ENCODE peak calls at places on chromosomes 16 and 17, in four cellular contexts. K, Z, P and V are unnamed samples.

GRCh38 chr17:29590979-29591736 is 1.7 kb upstream of the GIT1 start:
- DNase-seq in Z (no peak), P (peak; percentile 83), K (peak; percentile 58), V (no peak)

GRCh38 chr17:1561420-1562177 is 993 bp downstream of the PITPNA start:
- DNase-seq in P (peak; percentile 79), K (no peak), Z (no peak), V (no peak)

GRCh38 chr17:16027708-16028584 is 28.3 kb downstream of the TTC19 start:
- DNase-seq in K (peak; percentile 48), Z (no peak), P (no peak), V (peak; percentile 19)

GRCh38 chr16:86806838-86807351 is 228.5 kb downstream of the FOXL1 start:
- DNase-seq in P (no peak), K (no peak), Z (no peak), V (no peak)

GRCh38 chr16:27256861-27257260 is 11.7 kb downstream of the NSMCE1 start:
- DNase-seq in P (no peak), Z (no peak), K (no peak), V (no peak)

GRCh38 chr16:79261461-79261860 is 339.1 kb downstream of the MAF start:
- DNase-seq in P (peak; percentile 28), K (peak; percentile 21), Z (peak; percentile 29), V (no peak)

GRCh38 chr16:50172195-50172922 is 19.3 kb downstream of the TENT4B start:
- DNase-seq in Z (no peak), K (no peak), P (no peak), V (no peak)

GRCh38 chr16:58615280-58615679 is 14.3 kb downstream of the CNOT1 start:
- DNase-seq in P (no peak), Z (no peak), K (no peak), V (no peak)

GRCh38 chr17:37737081-37737480 is 7.8 kb downstream of the HNF1B start:
- DNase-seq in P (no peak), K (peak; percentile 36), Z (no peak), V (no peak)

GRCh38 chr16:67546091-67546501 is 16.2 kb upstream of the CTCF start:
- DNase-seq in Z (no peak), P (peak; percentile 20), K (no peak), V (no peak)

GRCh38 chr17:76077582-76078110 is 1.3 kb upstream of the ZACN start:
- DNase-seq in Z (no peak), K (no peak), P (peak; percentile 80), V (no peak)
- TF ChIP-seq TCF12 in Z (no peak), K (no peak), P (no peak), V (no peak)

GRCh38 chr17:10096556-10096955 is 101.8 kb downstream of the GAS7 start:
- DNase-seq in Z (no peak), K (no peak), P (no peak), V (no peak)
- TF ChIP-seq TCF12 in Z (no peak), K (no peak), P (no peak), V (no peak)

DNA sequence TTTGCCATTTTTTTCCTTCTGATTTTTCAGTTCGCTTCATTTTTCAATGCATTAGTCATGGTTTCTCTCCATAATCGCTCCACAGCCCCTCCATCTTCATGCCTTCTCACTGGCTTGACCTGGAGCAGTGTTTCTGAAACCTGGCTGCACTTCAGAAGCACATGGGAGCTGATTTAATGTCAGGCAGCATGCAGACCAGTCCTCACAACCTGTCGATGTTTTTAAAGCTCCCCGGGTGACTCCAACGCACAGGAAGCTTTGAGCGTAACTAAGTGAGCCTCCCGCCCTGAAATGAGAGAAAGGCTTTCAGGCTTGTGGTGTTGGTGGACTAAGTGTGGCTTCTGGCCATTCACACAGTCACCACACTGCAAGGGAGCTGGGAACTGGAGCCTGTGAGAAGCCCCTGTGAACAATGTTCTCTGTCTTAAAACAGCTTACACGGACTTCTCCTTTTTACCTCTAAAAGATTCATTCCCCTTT is 16.8 kb upstream of the DRG2 start:
- DNase-seq in Z (no peak), P (no peak), K (no peak), V (no peak)
- TF ChIP-seq TCF12 in Z (no peak), P (no peak), K (no peak), V (no peak)

DNA sequence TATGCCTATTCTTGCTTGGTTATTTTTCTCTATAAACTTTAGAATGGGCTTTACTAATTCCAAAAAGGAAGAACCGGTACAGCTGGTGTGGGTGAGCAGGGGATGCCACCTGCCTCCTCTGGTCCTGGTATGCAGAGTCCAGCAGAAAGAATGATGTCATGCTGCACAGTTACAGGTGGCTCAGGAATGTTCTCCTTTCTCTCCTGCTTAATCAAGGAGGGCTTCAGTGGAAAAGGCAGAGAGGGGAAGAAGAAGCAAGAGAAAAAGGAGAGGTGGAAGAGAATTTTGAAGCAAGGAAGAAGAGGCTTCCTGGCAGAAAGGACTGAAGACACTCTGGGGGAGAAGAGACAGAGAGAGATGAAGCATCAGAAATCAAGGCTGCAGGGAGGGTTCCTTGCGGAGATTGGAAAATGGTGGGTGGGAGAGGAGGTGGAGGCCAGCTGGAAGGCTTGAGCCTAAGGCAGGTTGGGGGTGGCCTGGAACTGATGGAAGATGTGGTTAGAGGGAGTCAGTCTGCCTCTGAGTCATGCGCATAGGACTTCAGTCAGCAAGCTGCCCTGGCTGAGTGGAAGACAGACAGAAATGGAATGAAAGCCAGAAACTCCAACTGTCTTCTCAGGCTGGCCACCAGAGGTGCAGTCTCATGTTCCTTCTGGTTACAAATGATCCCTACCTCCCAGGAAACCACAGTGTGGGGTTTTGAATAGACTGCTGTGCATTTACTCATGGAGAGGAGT is 64.6 kb upstream of the CRHR1 start:
- DNase-seq in K (peak; percentile 41), P (no peak), Z (no peak), V (no peak)
- TF ChIP-seq TCF12 in K (no peak), P (no peak), Z (no peak), V (no peak)